ENCODE peak calls at places on chromosomes 1 and 21, in four cellular contexts. U is stimulated activated CD4-positive, alpha-beta T cell treated with anti-CD3 and anti-CD28 coated beads, Interleukin-15, amount 100 ng/mL, for 1 hour; M is upper lobe of right lung; P is stimulated activated naive CD4-positive, alpha-beta T cell. T is an unnamed sample.

GRCh38 chr1:31744165-31744888 is 19.8 kb downstream of the ADGRB2 start:
- DNase-seq in P (no peak), U (no peak), M (no peak), T (no peak)

GRCh38 chr1:16719571-16720402 is 20.5 kb upstream of the RNU1-4 start:
- DNase-seq in M (no peak), P (no peak), U (no peak), T (no peak)

GRCh38 chr1:194931166-194931565 is 1677.1 kb downstream of the KCNT2 start:
- DNase-seq in M (no peak), P (no peak), U (no peak), T (no peak)

GRCh38 chr21:40299441-40299840 is 432.2 kb downstream of the PCP4 start:
- DNase-seq in U (no peak), M (no peak), P (no peak), T (no peak)

GRCh38 chr1:221878134-221878533 is 136.2 kb upstream of the DUSP10 start:
- DNase-seq in P (no peak), M (no peak), U (no peak), T (no peak)

GRCh38 chr1:15276691-15277090 is 29.7 kb downstream of the FHAD1 start:
- DNase-seq in M (no peak), U (no peak), P (no peak), T (no peak)

GRCh38 chr1:208238710-208239517 is 5.3 kb downstream of the PLXNA2 start:
- DNase-seq in U (no peak), M (no peak), P (peak; percentile 10), T (no peak)

GRCh38 chr1:221521686-221522085 is 220.2 kb downstream of the DUSP10 start:
- DNase-seq in M (no peak), U (no peak), P (no peak), T (no peak)

GRCh38 chr1:43460988-43461693 is 7.4 kb upstream of the HYI start:
- DNase-seq in P (no peak), U (no peak), M (no peak), T (no peak)

GRCh38 chr1:202235003-202235660 is 41.5 kb downstream of the LGR6 start:
- DNase-seq in P (no peak), M (no peak), U (no peak), T (no peak)

GRCh38 chr1:153573351-153573750 is 7.7 kb upstream of the S100A2 start:
- DNase-seq in P (no peak), M (no peak), U (no peak), T (no peak)

GRCh38 chr1:43007377-43008105 is 48.9 kb upstream of the SLC2A1 start:
- DNase-seq in U (no peak), P (no peak), M (no peak), T (no peak)

GRCh38 chr1:197440730-197441129 is 172.7 kb downstream of the CRB1 start:
- DNase-seq in U (no peak), M (no peak), P (no peak), T (no peak)

GRCh38 chr21:15058718-15059316 is 6.0 kb downstream of the NRIP1 start:
- DNase-seq in M (no peak), U (no peak), P (no peak), T (no peak)

GRCh38 chr1:98327151-98327918 is 334.2 kb upstream of the SNX7 start:
- DNase-seq in U (no peak), P (no peak), M (no peak), T (no peak)

GRCh38 chr1:36644556-36644955 is 161.8 kb upstream of the CSF3R start:
- DNase-seq in U (no peak), M (no peak), P (no peak), T (no peak)

GRCh38 chr1:117092594-117092993 is 29.0 kb downstream of the TRIM45 start:
- DNase-seq in U (no peak), M (no peak), P (no peak), T (no peak)

GRCh38 chr1:20483833-20484525 is 2.0 kb downstream of the CAMK2N1 start:
- DNase-seq in P (no peak), U (no peak), M (peak; percentile 48), T (no peak)

GRCh38 chr1:210367561-210367960 is 38.9 kb downstream of the HHAT start:
- DNase-seq in M (no peak), U (no peak), P (no peak), T (no peak)

GRCh38 chr1:1344672-1345361 is 4.4 kb downstream of the DVL1 start:
- DNase-seq in U (no peak), P (no peak), M (no peak), T (no peak)

GRCh38 chr1:97412155-97412554 is 508.7 kb downstream of the DPYD start:
- DNase-seq in P (no peak), U (no peak), M (no peak), T (no peak)

GRCh38 chr21:43686811-43687565 is 27.6 kb downstream of the RRP1B start:
- DNase-seq in P (no peak), M (no peak), U (no peak), T (no peak)

T was measured in T-cell.